ENCODE peak calls at places on chromosomes 1 and 21, in four cellular contexts. E is body of pancreas, C is kidney, R is prostate gland. W is an unnamed sample.

GRCh38 chr1:214569357-214570004 is 18.1 kb upstream of the PTPN14 start:
- DNase-seq in C (no peak), E (no peak), R (no peak), W (no peak)

GRCh38 chr1:160879056-160879455 is 5.9 kb downstream of the ITLN1 start:
- DNase-seq in C (no peak), R (no peak), E (no peak), W (no peak)

GRCh38 chr1:3502834-3503524 is 48.5 kb downstream of the ARHGEF16 start:
- DNase-seq in R (no peak), E (no peak), C (no peak), W (no peak)

GRCh38 chr1:7902478-7903084 is 38.1 kb downstream of the TNFRSF9 start:
- DNase-seq in E (peak), C (no peak), R (peak), W (peak)

GRCh38 chr1:60949154-60949825 is 133.1 kb upstream of the NFIA start:
- DNase-seq in E (no peak), R (no peak), C (no peak), W (no peak)

GRCh38 chr1:32242341-32242851 is 4.6 kb upstream of the FAM167B start:
- DNase-seq in R (no peak), C (no peak), E (peak), W (no peak)

GRCh38 chr1:239719642-239720258 is 333.4 kb downstream of the CHRM3 start:
- DNase-seq in E (peak), C (no peak), R (no peak), W (no peak)

GRCh38 chr1:216119600-216119999 is 303.6 kb downstream of the USH2A start:
- DNase-seq in C (no peak), E (no peak), R (no peak), W (peak)

GRCh38 chr1:226615876-226616275 is 67.3 kb downstream of the STUM start:
- DNase-seq in E (no peak), R (no peak), C (no peak), W (no peak)

GRCh38 chr1:55816456-55816794 is 601.3 kb upstream of the USP24 start:
- DNase-seq in C (no peak), E (no peak), R (no peak), W (no peak)

GRCh38 chr1:119964673-119965363 is 68.5 kb upstream of the ADAM30 start:
- DNase-seq in C (no peak), E (no peak), R (no peak), W (no peak)

GRCh38 chr1:22557341-22557950 is 5.8 kb upstream of the EPHA8 start:
- DNase-seq in C (no peak), R (no peak), E (no peak), W (no peak)

GRCh38 chr1:5685446-5686040 is 306.7 kb downstream of the NPHP4 start:
- DNase-seq in C (no peak), E (no peak), R (no peak), W (no peak)

GRCh38 chr21:45871616-45872236 is 109.8 kb upstream of the COL6A1 start:
- DNase-seq in C (peak), E (peak), R (no peak), W (no peak)

DNA sequence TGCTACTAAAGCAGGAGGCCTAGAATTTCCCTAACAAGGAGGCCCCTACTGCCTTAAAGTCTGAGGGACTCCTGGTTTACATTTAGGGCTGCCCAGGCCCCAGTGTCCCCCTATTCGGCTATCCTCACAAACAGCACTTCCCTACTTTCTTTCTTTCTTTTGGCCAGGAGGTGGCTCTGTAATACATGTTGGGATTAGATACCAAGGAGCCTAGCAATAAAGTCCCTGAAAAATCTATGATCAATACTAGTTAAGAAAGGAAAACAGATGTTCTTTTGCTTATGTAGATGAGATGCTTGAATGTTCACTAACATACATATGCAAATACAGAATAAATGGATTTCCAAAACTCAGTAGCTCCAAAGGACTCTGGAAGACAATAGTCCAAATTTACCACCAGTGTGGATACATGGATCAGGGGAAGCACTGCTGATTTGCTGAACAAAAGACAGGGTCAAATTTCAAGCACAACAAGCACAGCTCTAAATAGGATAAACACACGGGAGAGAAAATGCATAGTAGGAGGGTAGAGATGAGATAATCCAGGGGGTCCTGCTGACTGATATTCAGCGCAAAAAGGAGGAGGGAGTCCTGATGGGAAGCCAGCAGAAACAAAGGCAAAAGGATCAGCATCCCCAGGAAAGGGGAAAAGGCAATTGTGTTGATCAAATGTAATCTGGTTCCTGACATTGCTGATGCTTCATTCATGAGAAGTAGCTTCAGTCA is 240.0 kb downstream of the NUF2 start:
- DNase-seq in E (no peak), R (no peak), C (no peak), W (peak)
- TF ChIP-seq CTCF in E (peak), R (peak), C (peak), W (no peak)

GRCh38 chr1:109654519-109654918 is 1.4 kb upstream of the GSTM4 start:
- DNase-seq in E (no peak), C (no peak), R (no peak), W (no peak)

GRCh38 chr1:109657395-109657794 is 1.5 kb downstream of the GSTM4 start:
- DNase-seq in C (no peak), R (no peak), E (no peak), W (no peak)

GRCh38 chr1:109657970-109658369 is 2.1 kb downstream of the GSTM4 start:
- DNase-seq in C (no peak), E (no peak), R (no peak), W (no peak)

GRCh38 chr1:109653286-109653685 is 2.6 kb upstream of the GSTM4 start:
- DNase-seq in E (no peak), R (no peak), C (no peak), W (no peak)

GRCh38 chr1:109655624-109656519 is at the start of gene GSTM4:
- DNase-seq in E (peak), C (peak), R (peak), W (peak)
- TF ChIP-seq CTCF in E (no peak), C (peak), R (peak), W (no peak)

GRCh38 chr1:35539824-35540261 is 17.4 kb downstream of the KIAA0319L start:
- DNase-seq in R (no peak), C (no peak), E (no peak), W (no peak)

GRCh38 chr1:35539073-35539823 is 18.0 kb downstream of the KIAA0319L start:
- DNase-seq in E (peak), R (no peak), C (no peak), W (no peak)

GRCh38 chr1:35546614-35547013 is 10.6 kb downstream of the KIAA0319L start:
- DNase-seq in E (no peak), R (no peak), C (no peak), W (no peak)

GRCh38 chr1:35544976-35545375 is 12.2 kb downstream of the KIAA0319L start:
- DNase-seq in E (peak), C (no peak), R (no peak), W (peak)
- TF ChIP-seq CTCF in E (peak), C (peak), R (peak), W (no peak)

DNA sequence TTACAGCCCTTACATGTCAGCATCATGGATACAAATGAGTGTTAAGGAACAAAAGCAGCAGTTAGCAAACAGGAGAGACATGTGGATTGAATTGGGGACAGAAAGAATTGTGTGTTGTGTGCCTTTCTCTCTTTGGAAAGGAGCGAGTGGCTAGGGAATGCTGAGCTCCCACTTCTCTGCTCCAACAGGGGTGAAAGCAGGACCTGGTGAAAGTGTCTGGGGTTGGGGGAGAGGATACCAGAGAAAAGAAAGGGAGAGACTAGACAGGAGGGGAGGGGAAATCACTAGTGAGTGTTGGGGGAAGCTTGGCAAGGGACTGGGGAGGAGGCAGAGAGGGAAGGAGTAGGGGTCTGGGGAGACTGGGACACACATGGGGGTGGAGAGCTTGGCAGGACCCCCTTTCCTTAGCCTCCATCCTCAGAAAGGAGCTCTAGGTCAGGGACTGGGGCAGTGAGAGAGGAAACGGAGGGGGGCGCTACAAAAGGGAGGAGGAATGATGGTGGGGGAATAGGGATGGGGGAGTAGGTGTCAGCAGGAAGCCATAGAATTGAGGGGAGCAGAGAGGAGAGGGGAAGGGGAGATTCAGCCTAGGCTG is 2.2 kb downstream of the KIRREL1 start:
- DNase-seq in C (no peak), E (no peak), R (no peak), W (no peak)
- TF ChIP-seq CTCF in C (no peak), E (no peak), R (no peak), W (no peak)

GRCh38 chr21:26881504-26882228 is 36.5 kb upstream of the ADAMTS1 start:
- DNase-seq in E (no peak), R (no peak), C (no peak), W (no peak)
- TF ChIP-seq CTCF in E (peak), R (peak), C (peak), W (no peak)

GRCh38 chr1:212515329-212515760 is 82.6 kb downstream of the NENF start:
- DNase-seq in R (no peak), C (no peak), E (no peak), W (no peak)

GRCh38 chr1:212512731-212513559 is 80.2 kb downstream of the NENF start:
- DNase-seq in E (no peak), R (no peak), C (no peak), W (no peak)

GRCh38 chr1:212513586-212513985 is 80.9 kb downstream of the NENF start:
- DNase-seq in E (peak), C (no peak), R (no peak), W (no peak)

GRCh38 chr1:212514782-212515181 is 82.1 kb downstream of the NENF start:
- DNase-seq in C (no peak), E (peak), R (no peak), W (no peak)

DNA sequence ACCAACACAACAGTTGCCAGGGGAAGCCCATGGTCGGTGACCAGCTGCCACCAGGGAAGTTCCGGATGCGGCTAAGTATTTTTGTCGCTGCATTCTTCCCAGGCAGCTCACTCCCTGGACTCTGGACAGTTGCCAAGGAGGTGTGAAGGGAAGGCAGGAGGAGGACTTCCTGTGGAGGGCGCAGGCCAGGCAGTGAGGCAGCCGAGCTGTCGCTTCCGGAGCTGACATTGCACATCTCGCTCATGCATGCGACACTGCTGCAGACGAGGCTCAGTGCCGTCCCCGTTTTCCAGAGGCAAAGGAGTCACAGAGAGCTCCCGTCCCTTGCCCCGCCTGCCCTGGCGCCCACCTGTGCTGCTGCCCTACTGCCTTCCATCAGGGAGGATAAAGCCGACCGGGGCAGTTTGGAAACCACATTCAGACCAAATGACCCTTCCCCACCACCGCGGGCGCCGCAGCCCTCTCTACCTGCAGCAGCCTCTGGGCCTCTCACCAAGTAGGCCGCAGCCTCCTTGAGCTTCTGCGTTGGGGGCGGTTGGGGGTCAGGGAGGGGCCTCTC is 81.4 kb downstream of the NENF start:
- DNase-seq in R (no peak), E (peak), C (peak), W (peak)
- TF ChIP-seq CTCF in R (no peak), E (no peak), C (no peak), W (peak)